ENCODE peak calls at places on chromosomes 12 and 14, in eight cellular contexts. N is Caco-2, B is Panc1, U is upper lobe of left lung, Z is astrocyte of the cerebellum, J is right atrium auricular region, W is stomach, S is ovary. P is an unnamed sample.
A peak's percentile ranks its signal among the peaks of the same experiment; 100 is the strongest.

GRCh38 chr12:83349907-83350611 is 663.4 kb downstream of the TMTC2 start:
- DNase-seq in N (no peak), B (no peak), U (no peak), Z (no peak), J (no peak), W (no peak), S (no peak), P (no peak)

GRCh38 chr14:97976861-97977260 is 1179.7 kb downstream of the VRK1 start:
- DNase-seq in N (no peak), B (no peak), U (peak; percentile 28), Z (no peak), J (peak; percentile 59), W (no peak), S (no peak), P (no peak)

GRCh38 chr12:70664463-70664862 is 27.2 kb upstream of the PTPRB start:
- DNase-seq in N (no peak), B (no peak), U (no peak), Z (peak; percentile 35), J (no peak), W (no peak), S (no peak), P (no peak)

GRCh38 chr14:104105822-104106470 is 20.4 kb downstream of the ASPG start:
- DNase-seq in N (no peak), B (no peak), U (no peak), Z (no peak), J (no peak), W (peak; percentile 72), S (no peak), P (no peak)

GRCh38 chr14:105328070-105328677 is 13.6 kb downstream of the PACS2 start:
- DNase-seq in N (no peak), B (no peak), U (no peak), Z (no peak), J (no peak), W (no peak), S (no peak), P (no peak)

GRCh38 chr12:79298511-79298910 is 392.3 kb downstream of the PAWR start:
- DNase-seq in N (no peak), B (no peak), U (no peak), Z (no peak), J (no peak), W (no peak), S (no peak), P (no peak)

GRCh38 chr14:74635831-74636230 is 23.8 kb upstream of the LTBP2 start:
- DNase-seq in N (no peak), B (no peak), U (no peak), Z (no peak), J (no peak), W (no peak), S (no peak), P (no peak)

GRCh38 chr14:92493024-92493423 is 20.6 kb upstream of the RIN3 start:
- DNase-seq in N (no peak), B (no peak), U (no peak), Z (no peak), J (peak; percentile 54), W (no peak), S (no peak), P (no peak)

GRCh38 chr12:98894412-98895085 is 249.5 kb downstream of the APAF1 start:
- DNase-seq in N (no peak), B (no peak), U (no peak), Z (no peak), J (no peak), W (no peak), S (no peak), P (no peak)

GRCh38 chr14:95196268-95196667 is 38.9 kb upstream of the DICER1 start:
- DNase-seq in N (peak; percentile 23), B (no peak), U (no peak), Z (no peak), J (no peak), W (no peak), S (no peak), P (no peak)

GRCh38 chr12:13727707-13728147 is 253.7 kb downstream of the GRIN2B start:
- DNase-seq in N (no peak), B (no peak), U (no peak), Z (peak; percentile 22), J (no peak), W (no peak), S (no peak), P (peak; percentile 94)

GRCh38 chr14:89444536-89445125 is 27.6 kb upstream of the FOXN3 start:
- DNase-seq in N (no peak), B (no peak), U (no peak), Z (no peak), J (no peak), W (no peak), S (no peak), P (no peak)

GRCh38 chr14:73491977-73492552 is 1.3 kb downstream of the RIOX1 start:
- DNase-seq in N (no peak), B (no peak), U (no peak), Z (no peak), J (no peak), W (no peak), S (no peak), P (no peak)

GRCh38 chr12:104709692-104710435 is 248.2 kb downstream of the SLC41A2 start:
- DNase-seq in N (no peak), B (no peak), U (peak; percentile 76), Z (no peak), J (no peak), W (no peak), S (no peak), P (no peak)

GRCh38 chr12:45768194-45768593 is 38.7 kb downstream of the ARID2 start:
- DNase-seq in N (no peak), B (no peak), U (no peak), Z (no peak), J (no peak), W (no peak), S (no peak), P (no peak)

GRCh38 chr12:57372233-57372632 is 58.6 kb downstream of the R3HDM2 start:
- DNase-seq in N (no peak), B (no peak), U (no peak), Z (no peak), J (no peak), W (no peak), S (peak; percentile 29), P (no peak)

GRCh38 chr12:74365178-74365964 is 172.3 kb upstream of the ATXN7L3B start:
- DNase-seq in N (peak; percentile 60), B (peak; percentile 7), U (no peak), Z (peak; percentile 31), J (no peak), W (no peak), S (peak; percentile 22), P (no peak)

GRCh38 chr12:85804663-85805062 is 31.5 kb downstream of the RASSF9 start:
- DNase-seq in N (no peak), B (no peak), U (no peak), Z (peak; percentile 69), J (no peak), W (no peak), S (no peak), P (no peak)
- H3K4me3 ChIP-seq in N (no peak overlapping the region), B (no peak overlapping the region), U (no peak overlapping the region), Z (no peak overlapping the region), J (peak overlapping the region; percentile 5), W (no peak overlapping the region), S (no peak overlapping the region), P (no peak overlapping the region)

DNA sequence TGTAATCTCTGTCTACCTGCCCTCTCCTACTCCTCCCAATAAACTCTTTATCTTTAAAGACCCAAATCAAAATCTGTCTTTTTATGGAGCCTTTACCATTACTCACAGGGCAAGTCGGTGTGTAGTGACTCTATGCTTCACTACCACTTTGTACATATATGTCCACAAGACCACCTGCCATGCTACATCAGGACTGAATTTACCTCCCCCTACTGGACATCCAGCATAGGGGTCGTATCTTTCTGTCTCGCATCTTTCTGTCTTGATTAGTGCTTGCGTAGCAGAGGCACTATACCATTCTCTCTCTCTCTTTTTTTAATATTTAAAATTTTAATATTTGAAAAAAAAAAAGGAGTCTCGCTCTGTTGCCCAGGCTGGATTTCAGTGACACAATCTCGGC is 587.5 kb downstream of the SOX5 start:
- DNase-seq in N (no peak), B (no peak), U (no peak), Z (no peak), J (no peak), W (no peak), S (no peak), P (no peak)
- TF ChIP-seq CTCF in N (no peak), B (no peak), U (no peak), Z (peak; percentile 10), J (no peak), W (no peak), S (no peak), P (no peak)

GRCh38 chr14:101365329-101366158 is 195.8 kb upstream of the DIO3 start:
- DNase-seq in N (no peak), B (no peak), U (no peak), Z (no peak), J (no peak), W (no peak), S (peak; percentile 67), P (no peak)

GRCh38 chr14:101363880-101364391 is 197.4 kb upstream of the DIO3 start:
- DNase-seq in N (no peak), B (no peak), U (no peak), Z (no peak), J (no peak), W (no peak), S (no peak), P (no peak)

GRCh38 chr14:101362529-101363260 is 198.6 kb upstream of the DIO3 start:
- DNase-seq in N (no peak), B (no peak), U (no peak), Z (no peak), J (no peak), W (no peak), S (peak; percentile 29), P (no peak)

GRCh38 chr14:101363261-101363555 is 198.1 kb upstream of the DIO3 start:
- DNase-seq in N (no peak), B (no peak), U (no peak), Z (no peak), J (no peak), W (no peak), S (no peak), P (no peak)

DNA sequence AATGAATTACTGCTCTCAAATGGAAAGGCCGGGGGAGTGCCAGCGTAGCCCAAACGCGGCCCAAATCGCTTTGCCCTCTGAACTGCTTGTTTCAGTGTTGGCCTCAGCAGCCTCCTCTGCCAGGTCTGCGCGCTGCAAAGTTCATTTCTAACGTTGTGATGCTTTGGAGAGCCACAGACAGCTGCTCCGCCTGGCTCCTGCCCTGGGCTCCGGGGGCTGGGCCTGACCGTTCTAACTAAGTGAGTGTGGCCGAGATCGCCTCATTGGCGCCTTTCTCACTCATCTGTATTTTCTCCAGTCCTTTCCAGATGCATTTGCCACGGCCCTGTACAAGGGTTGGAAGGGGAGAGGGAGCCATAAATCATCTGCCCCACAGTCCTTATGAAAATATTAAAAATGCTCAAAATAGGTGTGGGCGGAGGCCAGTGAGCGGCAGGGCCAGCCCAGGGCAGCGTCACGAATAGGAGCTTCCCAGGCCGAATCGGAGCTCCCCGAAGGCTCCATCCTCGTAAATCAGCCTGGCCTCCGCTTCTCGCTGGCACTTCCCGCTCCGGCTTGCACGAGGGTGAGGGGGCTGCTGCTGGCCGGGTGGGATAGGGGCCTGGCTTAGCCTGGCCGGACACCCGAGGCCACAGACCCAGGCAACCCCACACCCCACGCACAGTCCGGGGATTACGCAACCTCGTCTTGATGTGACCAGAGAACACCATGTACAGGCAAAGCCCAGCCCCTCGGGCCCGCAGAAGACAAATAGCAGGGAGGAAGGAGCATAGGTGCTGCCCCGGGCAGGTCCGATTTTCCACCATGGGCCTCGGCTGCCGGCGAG is 196.6 kb upstream of the DIO3 start:
- DNase-seq in N (no peak), B (no peak), U (no peak), Z (no peak), J (peak; percentile 76), W (no peak), S (peak; percentile 97), P (no peak)
- H3K4me3 ChIP-seq in N (no peak overlapping the region), B (no peak overlapping the region), U (no peak overlapping the region), Z (no peak overlapping the region), J (no peak overlapping the region), W (no peak overlapping the region), S (no peak overlapping the region), P (no peak overlapping the region)

GRCh38 chr14:36085861-36086260 is 90.7 kb downstream of the PTCSC3 start:
- DNase-seq in N (no peak), B (no peak), U (no peak), Z (no peak), J (no peak), W (no peak), S (no peak), P (no peak)
- TF ChIP-seq CTCF in N (no peak), B (no peak), U (no peak), Z (no peak), J (no peak), W (no peak), S (no peak), P (no peak)

P was measured in kidney epithelial cell.